ENCODE peak calls at places on chromosomes 4 and X, in ten cellular contexts. X is adipocyte, S is NCI-H345, T is B cell, H is kidney tubule cell, F is MM.1S, C is mesenchymal stem cell, A is sciatic nerve, L is NCI-H187, Z is thoracic aorta. W is an unnamed sample.
A peak's percentile ranks its signal among the peaks of the same experiment; 100 is the strongest.

GRCh38 chrX:97685753-97686152 is 802.0 kb downstream of the RPA4 start:
- DNase-seq in A (no peak), Z (no peak), X (peak; percentile 55), T (no peak), S (peak; percentile 14), H (peak; percentile 47), F (peak; percentile 53), C (peak; percentile 29), L (no peak), W (peak; percentile 33)

GRCh38 chrX:51395807-51396728 is 63.4 kb downstream of the NUDT10 start:
- DNase-seq in S (no peak), C (no peak), H (peak; percentile 37), X (no peak), T (peak; percentile 55), L (no peak), A (peak; percentile 56), F (peak; percentile 77), Z (no peak), W (peak; percentile 2)

GRCh38 chr4:4430492-4431195 is 43.7 kb downstream of the NSG1 start:
- DNase-seq in T (no peak), H (peak; percentile 95), C (peak; percentile 76), F (peak; percentile 66), Z (no peak), A (no peak), L (no peak), S (peak; percentile 8), X (peak; percentile 67), W (peak; percentile 77)

GRCh38 chr4:175776217-175776616 is 35.8 kb downstream of the GPM6A start:
- DNase-seq in S (peak; percentile 9), Z (no peak), X (no peak), A (no peak), L (no peak), C (no peak), H (no peak), F (no peak), T (no peak), W (peak; percentile 81)

GRCh38 chrX:71634366-71634765 is 16.1 kb upstream of the CXCR3 start:
- DNase-seq in C (no peak), A (no peak), L (no peak), X (no peak), T (no peak), F (no peak), Z (no peak), S (no peak), H (no peak), W (no peak)

GRCh38 chr4:4914059-4914820 is 54.8 kb downstream of the MSX1 start:
- DNase-seq in X (peak; percentile 51), F (no peak), Z (no peak), S (no peak), A (no peak), C (no peak), T (no peak), L (no peak), H (peak; percentile 7), W (peak; percentile 76)

GRCh38 chrX:31909850-31910547 is 838.2 kb upstream of the FTHL17 start:
- DNase-seq in T (no peak), X (no peak), H (peak; percentile 22), A (no peak), L (no peak), F (no peak), C (no peak), S (no peak), Z (no peak), W (no peak)

GRCh38 chr4:87354168-87355102 is 31.8 kb upstream of the HSD17B13 start:
- DNase-seq in H (no peak), A (no peak), C (peak; percentile 53), Z (no peak), S (no peak), F (no peak), T (no peak), X (peak; percentile 62), L (no peak), W (peak; percentile 39)

GRCh38 chrX:69113723-69114122 is 51.5 kb downstream of the PJA1 start:
- DNase-seq in A (no peak), X (no peak), S (no peak), Z (no peak), T (no peak), H (no peak), F (no peak), C (no peak), L (no peak), W (no peak)

GRCh38 chr4:88964450-88964849 is 92.5 kb downstream of the FAM13A start:
- DNase-seq in A (no peak), Z (no peak), S (peak; percentile 7), L (no peak), X (peak; percentile 57), T (no peak), H (peak; percentile 57), F (no peak), C (peak; percentile 40), W (peak; percentile 18)

GRCh38 chrX:97315939-97316338 is 432.2 kb downstream of the RPA4 start:
- DNase-seq in A (no peak), C (no peak), H (no peak), S (no peak), X (no peak), Z (no peak), T (no peak), L (no peak), F (no peak), W (no peak)

GRCh38 chrX:134868766-134869495 is 121.9 kb upstream of the SMIM10 start:
- DNase-seq in C (peak; percentile 91), F (no peak), S (no peak), Z (no peak), X (peak; percentile 39), A (no peak), H (peak; percentile 35), T (no peak), L (no peak), W (peak; percentile 93)

GRCh38 chrX:148722966-148723365 is 222.5 kb downstream of the AFF2 start:
- DNase-seq in Z (no peak), F (no peak), C (no peak), X (no peak), S (no peak), T (no peak), H (no peak), L (no peak), A (no peak), W (no peak)

GRCh38 chr4:101785476-101785875 is 5.1 kb upstream of the BANK1 start:
- DNase-seq in X (no peak), T (no peak), L (no peak), Z (no peak), A (no peak), H (no peak), C (no peak), F (no peak), S (no peak), W (no peak)

GRCh38 chr4:34633216-34633615 is 1611.1 kb downstream of the ARAP2 start:
- DNase-seq in X (no peak), L (no peak), F (no peak), T (no peak), H (no peak), C (no peak), Z (no peak), S (no peak), A (no peak), W (no peak)

GRCh38 chr4:160523236-160523635 is 1420.4 kb downstream of the RAPGEF2 start:
- DNase-seq in A (no peak), C (peak; percentile 32), Z (no peak), T (no peak), L (no peak), F (no peak), X (no peak), S (no peak), H (no peak), W (no peak)

GRCh38 chrX:74343970-74344622 is 40.1 kb downstream of the ZCCHC13 start:
- DNase-seq in H (peak; percentile 92), L (peak; percentile 53), Z (peak; percentile 11), T (peak; percentile 46), F (peak; percentile 68), X (peak; percentile 81), S (peak; percentile 81), C (peak; percentile 96), A (no peak), W (peak; percentile 98)

GRCh38 chr4:134624365-134624764 is 422.8 kb upstream of the PABPC4L start:
- DNase-seq in F (no peak), C (no peak), L (no peak), A (no peak), X (no peak), H (no peak), T (no peak), Z (no peak), S (no peak), W (no peak)

GRCh38 chr4:14143892-14144291 is 516.4 kb upstream of the BOD1L1 start:
- DNase-seq in F (peak; percentile 31), C (no peak), L (no peak), A (no peak), S (no peak), Z (no peak), H (peak; percentile 38), T (no peak), X (no peak), W (no peak)

GRCh38 chrX:49072712-49073095 is 1.1 kb downstream of the PRAF2 start:
- DNase-seq in Z (no peak), S (no peak), T (no peak), C (no peak), A (no peak), H (no peak), X (peak; percentile 30), F (no peak), L (no peak), W (no peak)

GRCh38 chr4:110197421-110198398 is 705 bp downstream of the ELOVL6 start:
- DNase-seq in H (peak; percentile 55), A (peak; percentile 64), Z (no peak), X (peak; percentile 75), S (peak; percentile 42), C (peak; percentile 68), T (no peak), L (no peak), F (peak; percentile 56), W (peak; percentile 40)

GRCh38 chr4:1018147-1019020 is 7.0 kb downstream of the FGFRL1 start:
- DNase-seq in T (no peak), C (no peak), L (no peak), S (no peak), Z (no peak), H (no peak), X (no peak), F (no peak), A (no peak), W (no peak)

GRCh38 chr4:29553842-29554241 is 1166.3 kb upstream of the PCDH7 start:
- DNase-seq in S (no peak), L (no peak), T (no peak), H (peak; percentile 45), X (peak; percentile 5), Z (no peak), A (no peak), C (no peak), F (no peak), W (peak; percentile 78)

GRCh38 chrX:115929480-115929879 is 241.1 kb upstream of the AGTR2 start:
- DNase-seq in F (no peak), L (no peak), A (no peak), S (no peak), C (no peak), Z (no peak), H (no peak), X (no peak), T (no peak), W (no peak)

GRCh38 chrX:27883468-27884092 is 75.8 kb downstream of the MAGEB10 start:
- DNase-seq in X (no peak), T (no peak), F (no peak), L (no peak), S (no peak), A (no peak), Z (no peak), H (peak; percentile 6), C (peak; percentile 4), W (no peak)

GRCh38 chrX:41332408-41332987 is 1.5 kb upstream of the DDX3X start:
- DNase-seq in S (no peak), T (no peak), L (no peak), X (peak; percentile 50), A (no peak), C (no peak), H (no peak), F (peak; percentile 23), Z (no peak), W (peak; percentile 74)

GRCh38 chr4:149845643-149846208 is 30.1 kb upstream of the IQCM start:
- DNase-seq in H (no peak), X (no peak), Z (no peak), A (no peak), L (no peak), S (peak; percentile 79), C (no peak), T (no peak), F (no peak), W (no peak)

GRCh38 chr4:36399762-36400353 is 118.4 kb downstream of the DTHD1 start:
- DNase-seq in Z (no peak), L (no peak), S (no peak), X (no peak), C (no peak), H (peak; percentile 28), T (no peak), A (peak; percentile 54), F (peak; percentile 47), W (no peak)

W was measured in M059J.